ENCODE peak calls at places on chromosomes 1 and 21, in five cellular contexts. One of them, this sample, is unnamed.

GRCh38 chr1:88503656-88504055 is 180.4 kb upstream of the PKN2 start:
- DNase-seq in fibroblast of lung: no peak
- DNase-seq in dorsolateral prefrontal cortex: no peak
- DNase-seq in H7: no peak
- DNase-seq in AG10803: peak
- DNase-seq in this sample: no peak

GRCh38 chr1:63693956-63694607 is 79.7 kb upstream of the ROR1 start:
- DNase-seq in dorsolateral prefrontal cortex: no peak
- DNase-seq in AG10803: peak
- DNase-seq in fibroblast of lung: peak
- DNase-seq in H7: no peak
- DNase-seq in this sample: peak

GRCh38 chr1:6459850-6460265 is 6.1 kb downstream of the TNFRSF25 start:
- DNase-seq in fibroblast of lung: no peak
- DNase-seq in AG10803: no peak
- DNase-seq in H7: peak
- DNase-seq in dorsolateral prefrontal cortex: no peak
- DNase-seq in this sample: no peak

GRCh38 chr1:21175670-21176581 is 771 bp downstream of the EIF4G3 start:
- DNase-seq in fibroblast of lung: no peak
- DNase-seq in dorsolateral prefrontal cortex: no peak
- DNase-seq in AG10803: no peak
- DNase-seq in H7: peak
- DNase-seq in this sample: no peak

GRCh38 chr1:32666866-32667566 is 16.0 kb downstream of the RBBP4 start:
- DNase-seq in fibroblast of lung: no peak
- DNase-seq in dorsolateral prefrontal cortex: no peak
- DNase-seq in H7: no peak
- DNase-seq in AG10803: no peak
- DNase-seq in this sample: peak

GRCh38 chr1:204180133-204180532 is 14.0 kb upstream of the REN start:
- DNase-seq in H7: no peak
- DNase-seq in AG10803: no peak
- DNase-seq in fibroblast of lung: no peak
- DNase-seq in dorsolateral prefrontal cortex: no peak
- DNase-seq in this sample: no peak

GRCh38 chr1:183600136-183600535 is 9.9 kb upstream of the NCF2 start:
- DNase-seq in dorsolateral prefrontal cortex: no peak
- DNase-seq in H7: no peak
- DNase-seq in AG10803: peak
- DNase-seq in fibroblast of lung: peak
- DNase-seq in this sample: peak

GRCh38 chr1:239288964-239289535 is 97.3 kb upstream of the CHRM3 start:
- DNase-seq in dorsolateral prefrontal cortex: no peak
- DNase-seq in H7: no peak
- DNase-seq in AG10803: no peak
- DNase-seq in fibroblast of lung: peak
- DNase-seq in this sample: no peak

GRCh38 chr1:243713470-243714186 is 136.4 kb downstream of the AKT3 start:
- DNase-seq in AG10803: peak
- DNase-seq in H7: no peak
- DNase-seq in fibroblast of lung: peak
- DNase-seq in dorsolateral prefrontal cortex: peak
- DNase-seq in this sample: peak

GRCh38 chr1:213014642-213015041 is 1.0 kb downstream of the ANGEL2 start:
- DNase-seq in AG10803: peak
- DNase-seq in H7: peak
- DNase-seq in dorsolateral prefrontal cortex: no peak
- DNase-seq in fibroblast of lung: peak
- DNase-seq in this sample: peak

GRCh38 chr1:70353641-70354331 is 736 bp downstream of the ANKRD13C start:
- DNase-seq in H7: no peak
- DNase-seq in fibroblast of lung: peak
- DNase-seq in dorsolateral prefrontal cortex: no peak
- DNase-seq in AG10803: peak
- DNase-seq in this sample: peak

GRCh38 chr1:229596961-229597699 is 28.8 kb downstream of the TAF5L start:
- DNase-seq in dorsolateral prefrontal cortex: no peak
- DNase-seq in AG10803: peak
- DNase-seq in fibroblast of lung: peak
- DNase-seq in H7: no peak
- DNase-seq in this sample: peak

GRCh38 chr1:113046569-113046968 is 26.4 kb upstream of the LRIG2 start:
- DNase-seq in H7: no peak
- DNase-seq in dorsolateral prefrontal cortex: no peak
- DNase-seq in fibroblast of lung: no peak
- DNase-seq in AG10803: no peak
- DNase-seq in this sample: no peak

GRCh38 chr1:225824522-225824921 is 14.6 kb downstream of the EPHX1 start:
- DNase-seq in H7: peak
- DNase-seq in dorsolateral prefrontal cortex: no peak
- DNase-seq in fibroblast of lung: no peak
- DNase-seq in AG10803: no peak
- DNase-seq in this sample: no peak

GRCh38 chr1:162942903-162943567 is 82.1 kb upstream of the CCDC190 start:
- DNase-seq in H7: no peak
- DNase-seq in AG10803: peak
- DNase-seq in dorsolateral prefrontal cortex: no peak
- DNase-seq in fibroblast of lung: peak
- DNase-seq in this sample: peak

GRCh38 chr1:155352600-155352999 is 31.9 kb downstream of the RUSC1 start:
- DNase-seq in fibroblast of lung: no peak
- DNase-seq in H7: no peak
- DNase-seq in AG10803: no peak
- DNase-seq in dorsolateral prefrontal cortex: no peak
- DNase-seq in this sample: no peak

GRCh38 chr1:113307771-113308451 is 82.4 kb upstream of the MAGI3 start:
- DNase-seq in fibroblast of lung: peak
- DNase-seq in dorsolateral prefrontal cortex: no peak
- DNase-seq in H7: no peak
- DNase-seq in AG10803: peak
- DNase-seq in this sample: peak

GRCh38 chr1:197775282-197776262 is at the start of gene DENND1B:
- DNase-seq in H7: peak
- DNase-seq in dorsolateral prefrontal cortex: peak
- DNase-seq in fibroblast of lung: peak
- DNase-seq in AG10803: peak
- DNase-seq in this sample: peak

GRCh38 chr1:31765041-31765467 is 914 bp upstream of the ADGRB2 start:
- DNase-seq in H7: no peak
- DNase-seq in AG10803: no peak
- DNase-seq in dorsolateral prefrontal cortex: no peak
- DNase-seq in fibroblast of lung: no peak
- DNase-seq in this sample: no peak

GRCh38 chr1:71463144-71463543 is 382.3 kb upstream of the ZRANB2 start:
- DNase-seq in H7: no peak
- DNase-seq in fibroblast of lung: peak
- DNase-seq in dorsolateral prefrontal cortex: no peak
- DNase-seq in AG10803: peak
- DNase-seq in this sample: peak

GRCh38 chr1:29575277-29575676 is 339.0 kb downstream of the PTPRU start:
- DNase-seq in AG10803: no peak
- DNase-seq in fibroblast of lung: no peak
- DNase-seq in H7: no peak
- DNase-seq in dorsolateral prefrontal cortex: no peak
- DNase-seq in this sample: no peak

GRCh38 chr1:232178191-232178590 is 451.7 kb downstream of the SIPA1L2 start:
- DNase-seq in fibroblast of lung: no peak
- DNase-seq in AG10803: no peak
- DNase-seq in dorsolateral prefrontal cortex: no peak
- DNase-seq in H7: no peak
- DNase-seq in this sample: no peak

GRCh38 chr1:243719476-243719875 is 130.6 kb downstream of the AKT3 start:
- DNase-seq in H7: no peak
- DNase-seq in fibroblast of lung: no peak
- DNase-seq in dorsolateral prefrontal cortex: no peak
- DNase-seq in AG10803: no peak
- DNase-seq in this sample: no peak

GRCh38 chr21:32351428-32351827 is 41.4 kb downstream of the URB1 start:
- DNase-seq in dorsolateral prefrontal cortex: no peak
- DNase-seq in H7: no peak
- DNase-seq in AG10803: no peak
- DNase-seq in fibroblast of lung: no peak
- DNase-seq in this sample: no peak

GRCh38 chr1:58727363-58727762 is 27.5 kb upstream of the MYSM1 start:
- DNase-seq in H7: no peak
- DNase-seq in dorsolateral prefrontal cortex: no peak
- DNase-seq in AG10803: peak
- DNase-seq in fibroblast of lung: peak
- DNase-seq in this sample: peak